ENCODE peak calls at places on chromosomes 7 and 10, in nine cellular contexts. N is Kasumi-1; A is amygdala; L is activated effector memory CD4-positive, alpha-beta T cell treated with anti-CD3 and anti-CD28 coated beads, Interleukin-2, amount 50 U/mL, for 16 hours; J is HTR-8/SVneo; T is NCI-H2171 treated with DMSO at 0.1 percent for 48 hours; V is NCI-H82; P is NCI-H69; F is activated gamma-delta T cell. R is an unnamed sample.
A peak's percentile ranks its signal among the peaks of the same experiment; 100 is the strongest.

GRCh38 chr10:52664629-52665028 is 108.0 kb downstream of the MBL2 start:
- DNase-seq in A (no peak), J (no peak), L (no peak), F (no peak), P (no peak), T (no peak), N (no peak), V (no peak), R (no peak)

GRCh38 chr7:134826105-134826504 is 46.7 kb downstream of the CALD1 start:
- DNase-seq in V (no peak), L (no peak), J (no peak), P (no peak), F (no peak), N (no peak), A (no peak), T (no peak), R (no peak)

GRCh38 chr7:132666076-132666775 is 90.0 kb upstream of the PLXNA4 start:
- DNase-seq in N (no peak), A (no peak), T (no peak), L (no peak), P (no peak), F (no peak), V (no peak), J (no peak), R (no peak)

GRCh38 chr7:135185471-135186260 is 15.2 kb upstream of the CYREN start:
- DNase-seq in P (no peak), A (no peak), F (no peak), N (no peak), J (no peak), T (no peak), L (peak; percentile 59), V (no peak), R (no peak)

GRCh38 chr7:39733881-39734571 is 110.7 kb downstream of the RALA start:
- DNase-seq in N (peak; percentile 48), L (peak; percentile 71), P (peak; percentile 63), V (peak; percentile 37), J (peak; percentile 44), F (no peak), T (no peak), A (no peak), R (no peak)

GRCh38 chr7:151247611-151248176 is 800 bp downstream of the SMARCD3 start:
- DNase-seq in F (no peak), J (no peak), A (no peak), L (no peak), N (no peak), P (no peak), T (no peak), V (peak; percentile 29), R (no peak)

GRCh38 chr10:7672366-7673134 is 5.8 kb upstream of the ITIH5 start:
- DNase-seq in N (no peak), V (no peak), J (no peak), T (no peak), F (no peak), A (no peak), P (no peak), L (no peak), R (no peak)

GRCh38 chr7:101698964-101699363 is 69.9 kb upstream of the MYL10 start:
- DNase-seq in V (no peak), T (no peak), N (no peak), J (no peak), A (no peak), F (no peak), L (no peak), P (peak; percentile 57), R (no peak)

GRCh38 chr10:48600645-48601505 is 4.0 kb downstream of the ARHGAP22 start:
- DNase-seq in J (no peak), P (peak; percentile 22), A (no peak), F (no peak), T (no peak), N (no peak), V (no peak), L (no peak), R (no peak)

GRCh38 chr7:25995893-25996529 is 156.0 kb upstream of the NFE2L3 start:
- DNase-seq in A (no peak), L (no peak), P (peak; percentile 27), J (no peak), V (peak; percentile 44), N (no peak), T (no peak), F (no peak), R (no peak)

GRCh38 chr7:105854516-105854915 is 21.9 kb downstream of the ATXN7L1 start:
- DNase-seq in V (peak; percentile 59), A (no peak), J (no peak), F (no peak), P (peak; percentile 30), L (no peak), N (no peak), T (peak; percentile 69), R (no peak)